ENCODE peak calls at places on chromosomes 13 and 19, in five cellular contexts. M is colonic mucosa, X is tibial nerve, L is cardiac fibroblast, W is K562. S is an unnamed sample.

GRCh38 chr19:6489278-6490061 is 7.9 kb upstream of the DENND1C start:
- DNase-seq in M (no peak), X (no peak), L (no peak), W (no peak), S (no peak)

GRCh38 chr19:919157-920050 is 2.3 kb downstream of the KISS1R start:
- DNase-seq in M (no peak), X (no peak), L (no peak), W (no peak), S (no peak)

GRCh38 chr19:41896581-41896942 is 13.6 kb downstream of the ARHGEF1 start:
- DNase-seq in M (no peak), X (no peak), L (no peak), W (no peak), S (no peak)

GRCh38 chr19:45496349-45496953 is 396 bp downstream of the RTN2 start:
- DNase-seq in M (peak), X (no peak), L (no peak), W (peak), S (peak)

GRCh38 chr13:97141564-97142005 is 80.5 kb upstream of the MBNL2 start:
- DNase-seq in M (peak), X (no peak), L (peak), W (peak), S (peak)

GRCh38 chr13:35838356-35838755 is 292.8 kb downstream of the DCLK1 start:
- DNase-seq in M (no peak), X (no peak), L (peak), W (no peak), S (peak)

GRCh38 chr13:38308736-38309135 is 40.9 kb upstream of the UFM1 start:
- DNase-seq in M (no peak), X (no peak), L (peak), W (no peak), S (peak)

GRCh38 chr13:21047591-21048282 is 13.6 kb downstream of the LATS2 start:
- DNase-seq in M (peak), X (no peak), L (no peak), W (no peak), S (no peak)

GRCh38 chr13:101170306-101170705 is 246.0 kb downstream of the NALCN start:
- DNase-seq in M (no peak), X (no peak), L (no peak), W (no peak), S (no peak)

GRCh38 chr19:40619333-40620160 is 18.4 kb downstream of the LTBP4 start:
- DNase-seq in M (no peak), X (no peak), L (no peak), W (no peak), S (no peak)

GRCh38 chr19:19740755-19741154 is 7.8 kb upstream of the ZNF14 start:
- DNase-seq in M (no peak), X (no peak), L (no peak), W (no peak), S (no peak)

GRCh38 chr19:13873776-13874515 is 3.0 kb upstream of the NANOS3 start:
- DNase-seq in M (no peak), X (no peak), L (no peak), W (no peak), S (no peak)

GRCh38 chr19:13872695-13873389 is 4.1 kb upstream of the NANOS3 start:
- DNase-seq in M (peak), X (no peak), L (no peak), W (peak), S (peak)

GRCh38 chr19:13875824-13876223 is 1.1 kb upstream of the NANOS3 start:
- DNase-seq in M (no peak), X (no peak), L (no peak), W (no peak), S (no peak)

GRCh38 chr19:13869324-13869723 is 7.6 kb upstream of the NANOS3 start:
- DNase-seq in M (no peak), X (no peak), L (no peak), W (no peak), S (no peak)

GRCh38 chr19:13872339-13872694 is 4.6 kb upstream of the NANOS3 start:
- DNase-seq in M (no peak), X (no peak), L (no peak), W (no peak), S (no peak)
- H3K4me3 ChIP-seq in M (peak), X (no peak), L (no peak), W (peak), S (peak)

GRCh38 chr19:17605761-17606745 is 50.6 kb downstream of the COLGALT1 start:
- DNase-seq in M (peak), X (peak), L (peak), W (peak), S (peak)

GRCh38 chr19:17604372-17605025 is 49.0 kb downstream of the COLGALT1 start:
- DNase-seq in M (no peak), X (no peak), L (no peak), W (no peak), S (no peak)

GRCh38 chr19:17605117-17605516 is 49.7 kb downstream of the COLGALT1 start:
- DNase-seq in M (no peak), X (no peak), L (no peak), W (no peak), S (no peak)

GRCh38 chr19:17607936-17608335 is 52.5 kb downstream of the COLGALT1 start:
- DNase-seq in M (no peak), X (no peak), L (no peak), W (no peak), S (no peak)

GRCh38 chr19:17606786-17607185 is 51.3 kb downstream of the COLGALT1 start:
- DNase-seq in M (no peak), X (no peak), L (no peak), W (peak), S (no peak)
- H3K4me3 ChIP-seq in M (no peak), X (no peak), L (no peak), W (peak), S (peak)

GRCh38 chr19:10615429-10616023 is 9.8 kb upstream of the SLC44A2 start:
- DNase-seq in M (no peak), X (no peak), L (no peak), W (no peak), S (no peak)
- H3K4me3 ChIP-seq in M (no peak), X (no peak), L (no peak), W (no peak), S (no peak)

GRCh38 chr13:111156421-111156820 is 41.3 kb downstream of the ARHGEF7 start:
- DNase-seq in M (no peak), X (no peak), L (peak), W (no peak), S (no peak)
- H3K4me3 ChIP-seq in M (no peak), X (no peak), L (no peak), W (no peak), S (no peak)

GRCh38 chr19:14405380-14405757 is 13.8 kb downstream of the DDX39A start:
- DNase-seq in M (no peak), X (no peak), L (no peak), W (no peak), S (no peak)

GRCh38 chr19:14406645-14407331 is 12.4 kb downstream of the DDX39A start:
- DNase-seq in M (no peak), X (no peak), L (no peak), W (peak), S (no peak)

GRCh38 chr19:14407889-14408640 is 11.1 kb downstream of the DDX39A start:
- DNase-seq in M (peak), X (no peak), L (no peak), W (peak), S (no peak)

GRCh38 chr19:14404322-14404721 is 14.8 kb downstream of the DDX39A start:
- DNase-seq in M (no peak), X (no peak), L (no peak), W (no peak), S (no peak)

GRCh38 chr19:14405758-14406644 is 13.1 kb downstream of the DDX39A start:
- DNase-seq in M (peak), X (peak), L (peak), W (peak), S (peak)
- H3K4me3 ChIP-seq in M (peak), X (peak), L (no peak), W (peak), S (no peak)

S was measured in cardiac muscle cell.